ENCODE peak calls at places on chromosomes 4 and X, in four cellular contexts. One of them, this sample, is unnamed.

GRCh38 chr4:118281611-118282442 is 71.0 kb downstream of the PRSS12 start:
- DNase-seq in fibroblast of lung: peak
- DNase-seq in HepG2: peak
- DNase-seq in transverse colon: no peak
- DNase-seq in this sample: no peak

GRCh38 chr4:14749910-14750309 is 252.4 kb upstream of the CPEB2 start:
- DNase-seq in transverse colon: peak
- DNase-seq in fibroblast of lung: peak
- DNase-seq in HepG2: no peak
- DNase-seq in this sample: peak

GRCh38 chrX:75603833-75604232 is 81.0 kb upstream of the ZDHHC15 start:
- DNase-seq in HepG2: peak
- DNase-seq in fibroblast of lung: peak
- DNase-seq in transverse colon: no peak
- DNase-seq in this sample: peak

GRCh38 chr4:153233761-153234371 is 29.6 kb downstream of the TRIM2 start:
- DNase-seq in fibroblast of lung: peak
- DNase-seq in HepG2: no peak
- DNase-seq in transverse colon: peak
- DNase-seq in this sample: peak

GRCh38 chr4:80183196-80184052 is 13.9 kb upstream of the PRDM8 start:
- DNase-seq in fibroblast of lung: peak
- DNase-seq in HepG2: no peak
- DNase-seq in transverse colon: peak
- DNase-seq in this sample: no peak

GRCh38 chrX:120740072-120740471 is 110.2 kb upstream of the C1GALT1C1 start:
- DNase-seq in HepG2: no peak
- DNase-seq in fibroblast of lung: no peak
- DNase-seq in transverse colon: no peak
- DNase-seq in this sample: no peak

GRCh38 chrX:7334253-7334935 is 186.4 kb upstream of the PUDP start:
- DNase-seq in transverse colon: no peak
- DNase-seq in HepG2: no peak
- DNase-seq in fibroblast of lung: peak
- DNase-seq in this sample: no peak

GRCh38 chr4:156422576-156422975 is 468.9 kb upstream of the CTSO start:
- DNase-seq in fibroblast of lung: peak
- DNase-seq in HepG2: no peak
- DNase-seq in transverse colon: no peak
- DNase-seq in this sample: no peak

GRCh38 chr4:48772568-48772967 is 7.5 kb downstream of the FRYL start:
- DNase-seq in fibroblast of lung: no peak
- DNase-seq in transverse colon: no peak
- DNase-seq in HepG2: no peak
- DNase-seq in this sample: no peak

GRCh38 chr4:48779095-48779997 is 733 bp downstream of the FRYL start:
- DNase-seq in fibroblast of lung: peak
- DNase-seq in HepG2: peak
- DNase-seq in transverse colon: peak
- DNase-seq in this sample: peak

GRCh38 chr4:48778431-48779094 is 1.5 kb downstream of the FRYL start:
- DNase-seq in fibroblast of lung: peak
- DNase-seq in HepG2: peak
- DNase-seq in transverse colon: no peak
- DNase-seq in this sample: peak

GRCh38 chr4:48777739-48778138 is 2.3 kb downstream of the FRYL start:
- DNase-seq in HepG2: no peak
- DNase-seq in fibroblast of lung: no peak
- DNase-seq in transverse colon: no peak
- DNase-seq in this sample: no peak

GRCh38 chr4:48774760-48775398 is 5.2 kb downstream of the FRYL start:
- DNase-seq in HepG2: no peak
- DNase-seq in fibroblast of lung: no peak
- DNase-seq in transverse colon: no peak
- DNase-seq in this sample: no peak
- H3K27ac ChIP-seq in HepG2: no peak
- H3K27ac ChIP-seq in fibroblast of lung: no peak
- H3K27ac ChIP-seq in transverse colon: no peak
- H3K27ac ChIP-seq in this sample: no peak

GRCh38 chr4:173411106-173411703 is 12.3 kb upstream of the SCRG1 start:
- DNase-seq in HepG2: no peak
- DNase-seq in transverse colon: no peak
- DNase-seq in fibroblast of lung: no peak
- DNase-seq in this sample: peak
- H3K27ac ChIP-seq in HepG2: no peak
- H3K27ac ChIP-seq in transverse colon: peak
- H3K27ac ChIP-seq in fibroblast of lung: no peak
- H3K27ac ChIP-seq in this sample: peak

GRCh38 chr4:122766950-122767349 is 34.4 kb downstream of the BBS12 start:
- DNase-seq in transverse colon: no peak
- DNase-seq in HepG2: peak
- DNase-seq in fibroblast of lung: no peak
- DNase-seq in this sample: no peak

GRCh38 chr4:122764071-122764807 is 31.7 kb downstream of the BBS12 start:
- DNase-seq in HepG2: no peak
- DNase-seq in fibroblast of lung: peak
- DNase-seq in transverse colon: no peak
- DNase-seq in this sample: no peak

GRCh38 chr4:122764808-122765189 is 32.3 kb downstream of the BBS12 start:
- DNase-seq in transverse colon: no peak
- DNase-seq in fibroblast of lung: peak
- DNase-seq in HepG2: no peak
- DNase-seq in this sample: no peak

GRCh38 chr4:122766353-122766705 is 33.8 kb downstream of the BBS12 start:
- DNase-seq in transverse colon: no peak
- DNase-seq in fibroblast of lung: no peak
- DNase-seq in HepG2: no peak
- DNase-seq in this sample: no peak

GRCh38 chr4:122765702-122766352 is 33.3 kb downstream of the BBS12 start:
- DNase-seq in fibroblast of lung: peak
- DNase-seq in transverse colon: no peak
- DNase-seq in HepG2: no peak
- DNase-seq in this sample: no peak
- H3K27ac ChIP-seq in fibroblast of lung: peak
- H3K27ac ChIP-seq in transverse colon: no peak
- H3K27ac ChIP-seq in HepG2: peak
- H3K27ac ChIP-seq in this sample: no peak

DNA sequence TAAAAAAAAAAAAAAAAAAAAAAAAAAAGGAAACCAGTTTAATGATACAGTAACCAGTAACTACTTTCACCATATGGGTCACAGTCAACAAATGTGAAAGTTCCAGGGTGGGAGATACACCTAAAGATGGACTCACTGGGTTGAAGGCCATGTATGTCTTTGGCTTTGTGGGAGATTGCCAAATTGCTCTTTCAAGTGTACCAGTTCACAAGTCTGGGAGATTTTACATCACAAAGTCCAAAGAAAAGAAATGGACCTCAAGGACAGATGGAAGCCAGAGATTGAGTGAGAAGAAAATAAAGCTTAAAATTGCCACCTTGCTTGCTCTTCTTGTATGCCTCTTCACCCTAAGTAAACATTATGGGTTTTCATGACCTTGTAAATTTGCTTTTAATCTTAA is 65.3 kb downstream of the NHS start:
- DNase-seq in fibroblast of lung: peak
- DNase-seq in HepG2: peak
- DNase-seq in transverse colon: no peak
- DNase-seq in this sample: peak
- H3K27ac ChIP-seq in fibroblast of lung: no peak
- H3K27ac ChIP-seq in HepG2: peak
- H3K27ac ChIP-seq in transverse colon: no peak
- H3K27ac ChIP-seq in this sample: no peak

GRCh38 chr4:183333202-183333601 is 11.0 kb upstream of the CLDN24 start:
- DNase-seq in transverse colon: no peak
- DNase-seq in fibroblast of lung: no peak
- DNase-seq in HepG2: no peak
- DNase-seq in this sample: no peak

GRCh38 chr4:183329954-183330742 is 7.9 kb upstream of the CLDN24 start:
- DNase-seq in HepG2: no peak
- DNase-seq in transverse colon: no peak
- DNase-seq in fibroblast of lung: no peak
- DNase-seq in this sample: no peak

GRCh38 chr4:183330841-183331240 is 8.6 kb upstream of the CLDN24 start:
- DNase-seq in fibroblast of lung: no peak
- DNase-seq in transverse colon: no peak
- DNase-seq in HepG2: no peak
- DNase-seq in this sample: no peak

GRCh38 chr4:183333983-183334382 is 11.8 kb upstream of the CLDN24 start:
- DNase-seq in transverse colon: no peak
- DNase-seq in fibroblast of lung: no peak
- DNase-seq in HepG2: peak
- DNase-seq in this sample: peak

DNA sequence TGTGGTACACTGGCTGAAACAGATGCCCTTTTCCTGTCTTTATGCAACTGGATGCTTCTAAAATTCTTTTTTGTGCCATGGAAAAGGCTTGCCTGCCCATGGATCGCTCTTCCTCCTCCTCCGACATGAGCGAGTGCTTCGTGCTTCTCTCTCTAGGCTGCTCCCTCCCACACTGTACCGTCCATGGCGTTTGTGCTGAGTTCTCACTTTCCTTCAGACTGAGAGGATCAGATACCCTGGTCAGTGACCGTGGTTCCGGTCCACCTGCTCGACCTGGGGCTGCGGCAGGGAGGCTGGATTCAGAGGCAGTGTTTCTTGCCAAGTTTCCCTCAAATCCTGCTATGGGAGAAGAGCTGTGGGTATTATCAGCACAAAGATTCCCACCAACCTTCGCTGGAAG is 10.2 kb upstream of the CLDN24 start:
- DNase-seq in fibroblast of lung: no peak
- DNase-seq in HepG2: no peak
- DNase-seq in transverse colon: no peak
- DNase-seq in this sample: no peak
- H3K27ac ChIP-seq in fibroblast of lung: no peak
- H3K27ac ChIP-seq in HepG2: no peak
- H3K27ac ChIP-seq in transverse colon: no peak
- H3K27ac ChIP-seq in this sample: no peak

DNA sequence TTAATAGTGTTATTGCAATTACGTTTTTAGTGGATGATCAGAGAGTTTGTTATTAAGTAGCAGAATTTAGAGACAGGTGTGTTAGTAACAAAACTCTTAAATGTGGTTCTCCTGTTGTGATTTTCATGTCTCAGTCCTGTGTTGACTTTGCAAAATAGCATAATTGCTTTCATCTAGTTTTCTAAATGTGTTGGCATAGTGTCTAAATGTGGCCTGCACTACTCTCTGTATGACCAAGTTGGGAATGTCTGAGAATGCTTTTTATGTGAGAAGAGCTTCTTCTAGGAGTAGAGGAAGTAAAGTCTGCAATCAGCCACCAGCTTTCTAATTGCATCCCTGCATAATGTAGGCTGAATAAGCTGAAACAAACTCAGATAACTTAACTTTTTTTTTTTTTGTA is 158.6 kb upstream of the FAT1 start:
- DNase-seq in transverse colon: no peak
- DNase-seq in fibroblast of lung: peak
- DNase-seq in HepG2: no peak
- DNase-seq in this sample: no peak
- H3K27ac ChIP-seq in transverse colon: no peak
- H3K27ac ChIP-seq in fibroblast of lung: no peak
- H3K27ac ChIP-seq in HepG2: no peak
- H3K27ac ChIP-seq in this sample: no peak

DNA sequence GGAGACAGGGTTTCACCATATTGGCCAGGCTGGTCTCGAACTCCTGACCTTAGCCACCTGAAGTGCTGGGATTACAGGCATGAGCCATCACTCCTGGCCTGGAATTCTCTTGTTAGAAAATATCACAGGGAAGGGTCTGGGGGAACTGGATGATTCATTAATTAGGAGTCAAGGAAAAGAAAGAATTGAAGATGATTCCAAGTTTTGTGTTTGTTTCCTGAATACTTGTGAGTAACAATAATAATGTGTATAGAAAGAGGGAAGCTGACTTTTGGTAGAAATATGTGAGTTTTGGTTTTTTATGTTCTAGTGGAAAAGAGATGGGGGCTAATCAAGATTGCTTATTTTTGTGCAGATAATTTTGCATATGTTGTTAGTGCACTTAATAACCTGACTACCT is 77.3 kb upstream of the CLNK start:
- DNase-seq in HepG2: no peak
- DNase-seq in transverse colon: no peak
- DNase-seq in fibroblast of lung: peak
- DNase-seq in this sample: no peak
- H3K27ac ChIP-seq in HepG2: no peak
- H3K27ac ChIP-seq in transverse colon: no peak
- H3K27ac ChIP-seq in fibroblast of lung: no peak
- H3K27ac ChIP-seq in this sample: no peak

This sample was measured in small intestine.